ENCODE peak calls at places on chromosomes 4 and X, in ten cellular contexts. Q is CD8-positive, alpha-beta memory T cell; I is central memory CD4-positive, alpha-beta T cell; Y is T-helper 1 cell; D is AG10803; A is EL; P is NCI-H1417; V is Right ventricle myocardium superior; X is stimulated activated CD8-positive, alpha-beta memory T cell treated with anti-CD3 and anti-CD28 coated beads, Interleukin-2, amount 100 ng/mL, for 48 hours; N is breast epithelium. U is an unnamed sample.
A peak's percentile ranks its signal among the peaks of the same experiment; 100 is the strongest.

GRCh38 chrX:27728291-27728690 is 79.5 kb upstream of the MAGEB10 start:
- DNase-seq in I (no peak), A (no peak), D (no peak), V (no peak), Q (no peak), Y (no peak), P (no peak), N (no peak), X (no peak), U (no peak)

GRCh38 chrX:39652336-39652735 is 445.4 kb downstream of the BCOR start:
- DNase-seq in D (no peak), V (no peak), N (no peak), Y (no peak), P (no peak), Q (no peak), X (no peak), A (peak; percentile 4), I (no peak), U (no peak)

GRCh38 chr4:99856166-99856565 is 38.1 kb downstream of the LAMTOR3 start:
- DNase-seq in A (peak; percentile 33), N (no peak), P (no peak), Q (no peak), D (peak; percentile 21), Y (no peak), V (no peak), I (no peak), X (no peak), U (peak; percentile 16)

GRCh38 chr4:174275101-174275500 is 8.4 kb downstream of the FBXO8 start:
- DNase-seq in A (no peak), Y (no peak), P (no peak), X (no peak), N (no peak), I (no peak), Q (no peak), D (no peak), V (no peak), U (no peak)

GRCh38 chr4:82667761-82668505 is 106.1 kb upstream of the TMEM150C start:
- DNase-seq in Y (no peak), Q (no peak), N (no peak), V (no peak), I (no peak), D (peak; percentile 9), A (no peak), P (no peak), X (no peak), U (no peak)

GRCh38 chrX:147953976-147954375 is 27.2 kb upstream of the FMR1NB start:
- DNase-seq in V (peak; percentile 38), P (no peak), Y (no peak), Q (no peak), D (no peak), I (no peak), A (no peak), N (no peak), X (no peak), U (no peak)

GRCh38 chr4:7156273-7157139 is 35.8 kb upstream of the SORCS2 start:
- DNase-seq in D (peak; percentile 28), I (no peak), A (peak; percentile 19), Y (no peak), V (no peak), Q (no peak), X (no peak), N (peak; percentile 51), P (no peak), U (peak; percentile 81)

GRCh38 chr4:21413807-21414370 is 534.7 kb downstream of the KCNIP4 start:
- DNase-seq in Q (no peak), A (no peak), X (no peak), P (no peak), V (no peak), N (no peak), I (no peak), D (no peak), Y (no peak), U (no peak)

GRCh38 chr4:38740303-38740702 is 42.5 kb downstream of the TLR10 start:
- DNase-seq in I (no peak), P (no peak), X (no peak), V (no peak), Q (no peak), D (no peak), Y (no peak), A (no peak), N (no peak), U (no peak)

GRCh38 chr4:150078041-150078995 is at the start of gene DCLK2:
- DNase-seq in V (peak; percentile 90), Q (no peak), D (peak; percentile 92), I (no peak), P (peak; percentile 89), A (peak; percentile 87), X (no peak), Y (no peak), N (peak; percentile 23), U (peak; percentile 94)

U was measured in GM03348.